ENCODE peak calls at places on chromosomes 5 and 9, in seven cellular contexts. One of them, this sample, is unnamed. For H3F3A and H4K20me1, the result is how much of the 10 kb centered on the place peaks cover.

GRCh38 chr5:123720955-123721354 is 209.0 kb downstream of the CSNK1G3 start:
- DNase-seq in neural progenitor cell: no peak
- DNase-seq in GM23338: no peak
- DNase-seq in SK-N-SH: no peak
- DNase-seq in GM23248: no peak
- DNase-seq in PC-3: peak
- DNase-seq in MM.1S: no peak
- DNase-seq in this sample: no peak

GRCh38 chr5:142785211-142785610 is 15.0 kb downstream of the ARHGAP26 start:
- DNase-seq in MM.1S: no peak
- DNase-seq in neural progenitor cell: no peak
- DNase-seq in SK-N-SH: no peak
- DNase-seq in PC-3: peak
- DNase-seq in GM23338: no peak
- DNase-seq in GM23248: peak
- DNase-seq in this sample: no peak

GRCh38 chr5:58648846-58649245 is 66.0 kb downstream of the RAB3C start:
- DNase-seq in GM23338: no peak
- DNase-seq in PC-3: no peak
- DNase-seq in MM.1S: no peak
- DNase-seq in SK-N-SH: no peak
- DNase-seq in GM23248: no peak
- DNase-seq in neural progenitor cell: no peak
- DNase-seq in this sample: no peak

GRCh38 chr5:146151970-146152369 is 30.5 kb downstream of the LARS1 start:
- DNase-seq in MM.1S: no peak
- DNase-seq in neural progenitor cell: no peak
- DNase-seq in GM23248: peak
- DNase-seq in PC-3: no peak
- DNase-seq in GM23338: no peak
- DNase-seq in SK-N-SH: no peak
- DNase-seq in this sample: no peak

GRCh38 chr5:103249068-103249467 is 9.5 kb upstream of the MACIR start:
- DNase-seq in PC-3: no peak
- DNase-seq in GM23338: no peak
- DNase-seq in GM23248: no peak
- DNase-seq in SK-N-SH: no peak
- DNase-seq in neural progenitor cell: no peak
- DNase-seq in MM.1S: no peak
- DNase-seq in this sample: no peak

GRCh38 chr9:84829997-84830696 is 160.6 kb downstream of the NTRK2 start:
- DNase-seq in GM23338: no peak
- DNase-seq in PC-3: no peak
- DNase-seq in GM23248: no peak
- DNase-seq in MM.1S: no peak
- DNase-seq in SK-N-SH: no peak
- DNase-seq in neural progenitor cell: no peak
- DNase-seq in this sample: no peak

GRCh38 chr9:23590601-23591000 is 235.4 kb downstream of the ELAVL2 start:
- DNase-seq in neural progenitor cell: no peak
- DNase-seq in PC-3: peak
- DNase-seq in MM.1S: peak
- DNase-seq in SK-N-SH: no peak
- DNase-seq in GM23338: no peak
- DNase-seq in GM23248: peak
- DNase-seq in this sample: peak

GRCh38 chr5:127080001-127080478 is 6.7 kb upstream of the C5orf63 start:
- DNase-seq in PC-3: no peak
- DNase-seq in SK-N-SH: no peak
- DNase-seq in MM.1S: no peak
- DNase-seq in GM23338: peak
- DNase-seq in neural progenitor cell: peak
- DNase-seq in GM23248: peak
- DNase-seq in this sample: no peak

GRCh38 chr5:131769337-131769736 is 27.5 kb downstream of the FNIP1 start:
- DNase-seq in PC-3: no peak
- DNase-seq in neural progenitor cell: no peak
- DNase-seq in GM23248: no peak
- DNase-seq in SK-N-SH: no peak
- DNase-seq in MM.1S: no peak
- DNase-seq in GM23338: no peak
- DNase-seq in this sample: no peak

GRCh38 chr9:135093911-135094584 is 6.6 kb downstream of the OLFM1 start:
- DNase-seq in PC-3: no peak
- DNase-seq in GM23248: no peak
- DNase-seq in neural progenitor cell: no peak
- DNase-seq in MM.1S: no peak
- DNase-seq in GM23338: no peak
- DNase-seq in SK-N-SH: no peak
- DNase-seq in this sample: no peak

GRCh38 chr5:40307920-40308319 is 371.8 kb upstream of the PTGER4 start:
- DNase-seq in GM23338: no peak
- DNase-seq in MM.1S: no peak
- DNase-seq in GM23248: no peak
- DNase-seq in SK-N-SH: no peak
- DNase-seq in PC-3: no peak
- DNase-seq in neural progenitor cell: no peak
- DNase-seq in this sample: no peak

GRCh38 chr9:127802576-127803443 is at the start of gene FPGS:
- DNase-seq in SK-N-SH: peak
- DNase-seq in GM23338: peak
- DNase-seq in MM.1S: peak
- DNase-seq in GM23248: peak
- DNase-seq in neural progenitor cell: peak
- DNase-seq in PC-3: peak
- DNase-seq in this sample: peak

GRCh38 chr5:120139039-120139438 is 325.1 kb upstream of the PRR16 start:
- DNase-seq in SK-N-SH: no peak
- DNase-seq in MM.1S: no peak
- DNase-seq in GM23338: no peak
- DNase-seq in PC-3: peak
- DNase-seq in neural progenitor cell: no peak
- DNase-seq in GM23248: peak
- DNase-seq in this sample: no peak

GRCh38 chr9:131618071-131618479 is 72.8 kb downstream of the PRRT1B start:
- DNase-seq in PC-3: no peak
- DNase-seq in GM23248: no peak
- DNase-seq in GM23338: no peak
- DNase-seq in MM.1S: no peak
- DNase-seq in SK-N-SH: peak
- DNase-seq in neural progenitor cell: no peak
- DNase-seq in this sample: peak

GRCh38 chr5:128844354-128844923 is 120.8 kb upstream of the SLC27A6 start:
- DNase-seq in GM23248: peak
- DNase-seq in neural progenitor cell: no peak
- DNase-seq in PC-3: peak
- DNase-seq in MM.1S: peak
- DNase-seq in GM23338: peak
- DNase-seq in SK-N-SH: peak
- DNase-seq in this sample: no peak

GRCh38 chr5:14880688-14881087 is 9.1 kb upstream of the ANKH start:
- DNase-seq in PC-3: peak
- DNase-seq in SK-N-SH: no peak
- DNase-seq in MM.1S: no peak
- DNase-seq in neural progenitor cell: no peak
- DNase-seq in GM23248: peak
- DNase-seq in GM23338: no peak
- DNase-seq in this sample: no peak

DNA sequence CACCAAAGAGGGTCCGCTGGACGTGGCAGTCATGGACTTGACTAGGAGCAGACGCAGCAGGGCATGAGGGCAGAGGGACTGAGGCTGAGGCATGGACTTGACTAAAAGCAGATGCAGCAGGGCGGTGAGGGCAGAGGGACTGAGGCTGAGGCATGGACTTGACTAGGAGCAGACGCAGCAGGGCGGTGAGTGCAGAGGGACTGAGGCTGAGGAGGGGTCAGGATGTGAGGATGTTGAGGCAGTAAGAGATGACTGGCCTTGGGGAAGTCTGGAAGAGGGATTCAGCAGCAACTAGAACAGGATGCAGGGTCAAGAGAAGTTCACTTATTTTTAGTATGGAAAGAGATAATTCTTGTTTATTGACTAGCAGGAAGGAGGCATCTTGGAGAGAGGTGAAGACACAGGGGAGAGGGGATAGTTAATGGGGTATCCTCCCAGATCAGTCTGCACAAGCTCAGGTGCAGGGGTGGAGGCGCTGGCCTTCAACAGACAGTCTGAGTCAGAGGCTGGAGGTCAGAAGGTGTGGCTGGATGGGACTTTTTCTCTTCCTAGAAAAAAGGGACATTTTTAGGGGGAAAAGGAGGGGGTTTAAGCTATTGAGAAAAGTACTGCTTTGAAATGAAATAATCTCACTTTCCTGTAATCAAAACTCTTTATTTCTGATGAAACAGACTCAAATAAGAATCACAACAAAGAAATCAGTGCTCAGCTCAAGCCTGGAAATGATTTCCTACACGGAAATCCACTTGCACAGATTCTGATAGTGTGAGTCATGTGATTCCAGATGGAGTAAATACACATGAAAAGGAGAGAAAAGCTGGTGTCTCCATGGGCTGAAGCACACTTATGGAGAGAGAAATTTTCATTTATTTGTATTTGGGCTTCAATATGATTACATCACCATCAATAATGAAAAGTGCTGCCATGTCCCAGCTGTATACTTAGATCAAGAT is 130.9 kb downstream of the PALM2AKAP2 start:
- DNase-seq in GM23338: no peak
- DNase-seq in MM.1S: no peak
- DNase-seq in PC-3: peak
- DNase-seq in neural progenitor cell: no peak
- DNase-seq in SK-N-SH: no peak
- DNase-seq in GM23248: peak
- DNase-seq in this sample: peak
- H3F3A ChIP-seq in GM23338: under half
- H3F3A ChIP-seq in MM.1S: under half
- H3F3A ChIP-seq in PC-3: under half
- H3F3A ChIP-seq in neural progenitor cell: under half
- H3F3A ChIP-seq in SK-N-SH: under half
- H3F3A ChIP-seq in GM23248: half or more
- H3F3A ChIP-seq in this sample: under half

GRCh38 chr5:134176523-134177196 is at the start of gene SKP1:
- DNase-seq in GM23338: peak
- DNase-seq in PC-3: peak
- DNase-seq in neural progenitor cell: peak
- DNase-seq in GM23248: peak
- DNase-seq in MM.1S: peak
- DNase-seq in SK-N-SH: peak
- DNase-seq in this sample: peak

GRCh38 chr5:134177197-134178171 is 734 bp upstream of the SKP1 start:
- DNase-seq in PC-3: peak
- DNase-seq in GM23338: peak
- DNase-seq in MM.1S: peak
- DNase-seq in SK-N-SH: peak
- DNase-seq in neural progenitor cell: peak
- DNase-seq in GM23248: peak
- DNase-seq in this sample: peak

GRCh38 chr5:134175874-134176522 is 752 bp downstream of the SKP1 start:
- DNase-seq in GM23338: peak
- DNase-seq in PC-3: no peak
- DNase-seq in MM.1S: peak
- DNase-seq in neural progenitor cell: no peak
- DNase-seq in SK-N-SH: no peak
- DNase-seq in GM23248: peak
- DNase-seq in this sample: no peak

GRCh38 chr5:134174841-134175839 is 1.6 kb downstream of the SKP1 start:
- DNase-seq in MM.1S: peak
- DNase-seq in GM23248: peak
- DNase-seq in GM23338: peak
- DNase-seq in PC-3: peak
- DNase-seq in SK-N-SH: peak
- DNase-seq in neural progenitor cell: peak
- DNase-seq in this sample: peak

GRCh38 chr5:134171972-134172371 is 4.8 kb downstream of the SKP1 start:
- DNase-seq in neural progenitor cell: no peak
- DNase-seq in GM23338: no peak
- DNase-seq in PC-3: no peak
- DNase-seq in MM.1S: no peak
- DNase-seq in GM23248: no peak
- DNase-seq in SK-N-SH: no peak
- DNase-seq in this sample: no peak
- H4K20me1 ChIP-seq in neural progenitor cell: half or more
- H4K20me1 ChIP-seq in GM23338: half or more
- H4K20me1 ChIP-seq in PC-3: half or more
- H4K20me1 ChIP-seq in MM.1S: under half
- H4K20me1 ChIP-seq in GM23248: under half
- H4K20me1 ChIP-seq in SK-N-SH: half or more
- H4K20me1 ChIP-seq in this sample: half or more

DNA sequence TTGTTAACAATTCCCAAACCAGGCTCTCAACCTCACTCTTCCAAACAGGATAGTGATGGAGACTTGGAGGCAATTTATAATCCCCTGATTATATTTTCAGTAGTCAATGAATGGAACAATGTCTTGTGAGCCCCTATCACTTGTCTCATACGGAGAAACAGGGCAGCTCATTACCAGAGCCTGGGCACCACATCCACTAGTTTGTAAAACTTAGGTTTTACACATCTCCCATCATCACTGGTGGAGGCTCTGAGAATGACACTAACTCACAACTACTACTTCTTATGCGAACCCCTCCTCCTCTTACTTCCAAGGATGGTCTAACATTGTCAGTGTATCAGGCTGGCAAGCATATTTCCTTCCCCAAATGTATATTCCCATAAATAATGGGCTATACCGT is 253.7 kb downstream of the EPB41L4A start:
- DNase-seq in GM23248: no peak
- DNase-seq in PC-3: no peak
- DNase-seq in neural progenitor cell: no peak
- DNase-seq in MM.1S: no peak
- DNase-seq in SK-N-SH: no peak
- DNase-seq in GM23338: peak
- DNase-seq in this sample: no peak
- H3F3A ChIP-seq in GM23248: half or more
- H3F3A ChIP-seq in PC-3: under half
- H3F3A ChIP-seq in neural progenitor cell: half or more
- H3F3A ChIP-seq in MM.1S: under half
- H3F3A ChIP-seq in SK-N-SH: under half
- H3F3A ChIP-seq in GM23338: under half
- H3F3A ChIP-seq in this sample: half or more

DNA sequence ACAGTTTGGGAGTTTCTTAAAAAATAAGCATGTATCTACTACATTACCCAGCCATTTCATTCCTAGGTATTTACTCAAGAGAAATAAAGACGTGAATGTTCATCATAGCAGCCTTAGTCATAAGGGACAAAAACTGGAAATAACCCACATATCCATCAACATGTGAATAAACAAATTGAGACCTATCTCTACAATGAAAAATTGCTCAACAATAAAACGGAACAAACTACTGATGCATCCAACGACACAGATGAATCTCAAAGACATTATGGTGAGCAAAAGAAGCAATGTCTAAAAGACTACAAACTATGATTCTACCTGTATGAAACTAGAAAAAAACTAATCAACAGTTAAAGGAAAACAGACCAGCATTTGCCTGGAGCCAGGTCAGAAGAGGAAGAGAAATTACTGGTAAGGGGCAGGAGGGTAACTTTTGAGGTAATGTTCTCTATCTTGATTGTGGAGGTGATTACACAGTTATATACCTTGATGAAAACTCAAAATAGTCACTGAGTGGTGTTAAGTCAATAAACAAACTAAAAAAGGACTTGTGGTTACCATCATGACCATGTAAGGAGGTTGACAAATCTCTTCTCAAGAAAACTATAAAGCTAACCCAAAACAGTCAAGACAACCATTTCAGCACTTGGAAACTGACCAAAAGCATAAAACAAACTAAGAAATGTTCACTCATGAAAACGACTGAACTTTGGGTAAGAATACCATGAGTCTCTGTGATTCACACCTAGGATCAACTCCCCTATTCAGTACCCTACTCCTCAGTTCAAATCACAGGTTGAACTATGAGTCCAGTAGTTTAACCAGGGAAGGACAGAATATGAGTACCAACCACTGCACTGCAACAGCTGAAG is 10.4 kb downstream of the UIMC1 start:
- DNase-seq in MM.1S: peak
- DNase-seq in neural progenitor cell: no peak
- DNase-seq in SK-N-SH: no peak
- DNase-seq in PC-3: peak
- DNase-seq in GM23248: peak
- DNase-seq in GM23338: no peak
- DNase-seq in this sample: no peak
- H4K20me1 ChIP-seq in MM.1S: under half
- H4K20me1 ChIP-seq in neural progenitor cell: under half
- H4K20me1 ChIP-seq in SK-N-SH: half or more
- H4K20me1 ChIP-seq in PC-3: under half
- H4K20me1 ChIP-seq in GM23248: under half
- H4K20me1 ChIP-seq in GM23338: under half
- H4K20me1 ChIP-seq in this sample: under half